ENCODE peak calls at places on chromosome 10, in four cellular contexts. P is K562, S is H1, R is A549. H is an unnamed sample.
A peak's percentile ranks its signal among the peaks of the same experiment; 100 is the strongest.

GRCh38 chr10:96833220-96834001 is 1.3 kb downstream of the LCOR start:
- DNase-seq in P (no peak), R (peak; percentile 36), S (no peak), H (peak; percentile 59)

GRCh38 chr10:103452714-103453230 is 602 bp upstream of the CALHM2 start:
- DNase-seq in P (no peak), S (no peak), R (no peak), H (no peak)

GRCh38 chr10:5999440-6000165 is 22.3 kb upstream of the IL15RA start:
- DNase-seq in R (no peak), P (no peak), S (no peak), H (no peak)

GRCh38 chr10:22932626-22933370 is 4.9 kb downstream of the ARMC3 start:
- DNase-seq in P (no peak), R (no peak), S (no peak), H (no peak)

GRCh38 chr10:117699436-117700075 is 157.0 kb downstream of the EMX2 start:
- DNase-seq in S (no peak), R (no peak), P (no peak), H (no peak)

GRCh38 chr10:6074489-6075301 is 12.5 kb upstream of the IL2RA start:
- DNase-seq in P (no peak), S (no peak), R (no peak), H (no peak)

GRCh38 chr10:112898540-112899395 is 51.3 kb upstream of the TCF7L2 start:
- DNase-seq in S (peak; percentile 92), P (no peak), R (peak; percentile 81), H (peak; percentile 90)

GRCh38 chr10:70357447-70358035 is 24.9 kb downstream of the LRRC20 start:
- DNase-seq in R (no peak), P (no peak), S (no peak), H (no peak)

GRCh38 chr10:131676046-131676445 is 224.8 kb upstream of the PPP2R2D start:
- DNase-seq in S (no peak), R (no peak), P (no peak), H (no peak)

GRCh38 chr10:29982997-29983648 is 76.3 kb downstream of the JCAD start:
- DNase-seq in R (no peak), P (no peak), S (no peak), H (no peak)

GRCh38 chr10:117418121-117418520 is 42.9 kb upstream of the PDZD8 start:
- DNase-seq in R (no peak), S (no peak), P (no peak), H (no peak)

GRCh38 chr10:17771027-17771426 is 19.0 kb downstream of the TMEM236 start:
- DNase-seq in P (no peak), R (no peak), S (no peak), H (no peak)

GRCh38 chr10:17768957-17769356 is 17.0 kb downstream of the TMEM236 start:
- DNase-seq in R (no peak), P (no peak), S (no peak), H (no peak)

GRCh38 chr10:17768506-17768905 is 16.5 kb downstream of the TMEM236 start:
- DNase-seq in S (no peak), R (no peak), P (no peak), H (no peak)

GRCh38 chr10:17764142-17764541 is 12.1 kb downstream of the TMEM236 start:
- DNase-seq in S (no peak), R (no peak), P (no peak), H (no peak)

DNA sequence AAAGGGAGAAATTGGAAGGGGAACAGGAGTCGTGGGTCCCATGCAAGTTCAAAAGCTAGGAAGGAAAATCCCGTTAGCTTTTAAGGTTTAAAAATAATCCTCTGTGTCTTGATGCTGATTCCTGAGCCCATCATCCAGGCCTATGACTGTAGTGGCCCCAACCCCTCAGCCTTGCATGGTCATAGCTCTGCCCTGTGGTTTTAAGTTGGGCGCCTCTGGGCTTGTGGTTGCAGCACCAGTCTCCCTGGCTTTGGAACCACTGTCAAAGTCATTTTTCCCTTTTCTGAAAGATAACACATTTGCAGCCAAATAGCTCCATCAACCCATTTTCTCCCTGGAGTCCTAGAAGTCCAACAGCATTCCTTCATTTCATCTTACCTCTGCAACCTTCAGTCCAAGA is 13.6 kb downstream of the TMEM236 start:
- DNase-seq in S (no peak), P (no peak), R (no peak), H (no peak)
- TF ChIP-seq HDAC2 in S (no peak), P (no peak), R (no peak), H (no peak)

GRCh38 chr10:79982486-79982800 is 33.5 kb upstream of the SFTPD start:
- DNase-seq in P (no peak), R (peak; percentile 6), S (no peak), H (no peak)

GRCh38 chr10:79982861-79983260 is 34.0 kb upstream of the SFTPD start:
- DNase-seq in P (no peak), S (no peak), R (no peak), H (no peak)

GRCh38 chr10:79985481-79986072 is 36.7 kb upstream of the SFTPD start:
- DNase-seq in S (no peak), P (no peak), R (no peak), H (no peak)

GRCh38 chr10:79983286-79983909 is 34.5 kb upstream of the SFTPD start:
- DNase-seq in S (no peak), R (no peak), P (no peak), H (no peak)

GRCh38 chr10:79984851-79985250 is 35.9 kb upstream of the SFTPD start:
- DNase-seq in S (no peak), R (no peak), P (no peak), H (no peak)
- TF ChIP-seq HDAC2 in S (no peak), R (no peak), P (no peak), H (no peak)

DNA sequence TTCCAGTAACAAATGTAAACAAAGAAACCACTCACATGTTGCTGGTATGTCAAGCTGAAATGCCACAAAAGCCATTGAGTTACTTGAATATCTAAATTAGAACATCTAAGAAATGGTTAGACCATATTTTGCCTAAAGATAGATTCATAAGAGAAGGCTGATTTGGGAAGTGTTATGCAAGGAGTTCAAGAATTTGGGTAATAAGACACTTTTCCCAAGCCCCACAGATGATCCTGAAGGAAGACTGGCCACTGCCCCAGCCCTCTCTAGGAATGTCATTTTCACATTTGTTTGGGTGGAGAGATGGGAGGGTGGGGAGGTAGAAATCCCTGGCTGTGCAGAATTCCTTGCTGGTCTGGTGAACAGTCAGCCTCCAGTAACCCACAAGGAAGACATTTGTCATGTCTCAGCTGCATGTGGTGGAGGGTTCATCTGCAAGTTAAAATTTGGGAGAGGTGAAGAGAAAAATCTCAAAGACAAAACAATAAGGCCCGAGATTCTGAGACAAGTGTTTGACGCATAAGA is 427.2 kb upstream of the KLF6 start:
- DNase-seq in P (no peak), R (no peak), S (no peak), H (no peak)
- TF ChIP-seq HDAC2 in P (no peak), R (no peak), S (no peak), H (no peak)

GRCh38 chr10:4803822-4804221 is 22.2 kb upstream of the AKR1E2 start:
- DNase-seq in P (no peak), R (no peak), S (no peak), H (no peak)
- TF ChIP-seq HDAC2 in P (no peak), R (no peak), S (no peak), H (no peak)

GRCh38 chr10:75115137-75115536 is 3.7 kb downstream of the SAMD8 start:
- DNase-seq in S (no peak), P (no peak), R (no peak), H (no peak)

GRCh38 chr10:75110006-75110632 is 1.3 kb upstream of the SAMD8 start:
- DNase-seq in P (no peak), R (no peak), S (no peak), H (no peak)

GRCh38 chr10:75109459-75109778 is 2.0 kb upstream of the SAMD8 start:
- DNase-seq in S (no peak), R (no peak), P (no peak), H (no peak)

GRCh38 chr10:75111367-75111905 is at the start of gene SAMD8:
- DNase-seq in P (peak; percentile 98), S (peak; percentile 91), R (no peak), H (peak; percentile 95)

DNA sequence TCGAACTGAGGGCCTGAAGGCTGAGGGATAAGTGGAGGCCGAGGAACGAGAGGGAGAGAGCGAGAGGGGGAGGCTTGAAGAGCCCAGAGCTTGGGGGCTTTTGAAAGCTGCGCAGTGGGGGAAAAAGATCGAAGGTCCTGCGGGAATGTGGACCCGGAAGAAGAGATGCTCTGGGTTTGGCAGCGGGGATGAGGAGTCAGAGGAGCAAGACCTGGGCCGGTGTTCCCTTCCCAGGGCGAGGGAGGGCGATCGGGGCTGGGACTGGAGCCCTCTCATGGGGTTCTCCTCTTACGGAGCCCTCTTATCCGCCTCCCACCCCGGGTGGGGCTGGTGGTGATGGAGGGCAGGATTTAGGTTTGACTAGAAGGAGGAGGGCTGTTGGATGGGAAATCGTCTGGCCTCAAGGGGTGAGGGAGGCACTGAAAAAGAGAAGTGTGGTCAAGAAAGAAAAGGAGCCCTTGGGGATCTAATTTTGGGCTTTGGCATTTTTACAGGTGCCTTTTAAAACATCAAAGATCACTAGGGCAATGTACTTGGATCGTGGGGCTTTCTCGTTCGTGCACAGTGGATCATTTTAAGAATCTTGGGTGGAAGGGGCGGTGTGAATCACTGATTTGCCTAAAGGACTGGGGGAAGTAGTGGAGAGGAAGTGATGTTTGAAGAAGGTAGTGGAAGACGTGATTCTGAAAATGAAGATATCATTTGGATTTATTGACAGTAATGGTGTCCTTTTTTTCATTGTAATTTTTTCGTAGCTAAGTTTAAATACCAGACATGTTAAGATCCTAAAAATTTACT is 649 bp downstream of the SAMD8 start:
- DNase-seq in R (peak; percentile 72), P (peak; percentile 63), S (no peak), H (peak; percentile 48)
- TF ChIP-seq HDAC2 in R (no peak), P (peak; percentile 85), S (no peak), H (no peak)

DNA sequence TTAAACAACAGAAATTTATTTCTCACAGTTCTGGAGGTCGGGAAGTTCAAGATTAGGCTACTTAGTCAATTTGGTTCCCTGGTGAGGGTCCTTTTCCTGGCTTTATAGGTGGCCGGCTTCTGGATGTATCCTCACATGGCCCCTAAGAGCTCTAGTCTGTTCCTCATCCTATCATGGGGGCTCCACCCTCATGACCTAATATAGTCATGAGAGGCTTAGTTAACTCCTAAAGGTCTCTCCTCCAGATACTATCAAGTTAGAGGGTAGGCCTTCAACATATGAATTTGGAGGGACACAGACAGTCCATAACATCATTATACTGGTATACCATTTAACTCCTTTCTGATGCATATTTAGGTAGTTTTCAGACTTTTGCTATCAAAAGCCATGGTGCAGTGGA is 7.6 kb downstream of the MAPK8 start:
- DNase-seq in S (no peak), R (no peak), P (no peak), H (no peak)
- TF ChIP-seq HDAC2 in S (no peak), R (no peak), P (no peak), H (no peak)

GRCh38 chr10:8449909-8450308 is 395.4 kb downstream of the GATA3 start:
- DNase-seq in S (no peak), P (no peak), R (no peak), H (no peak)

GRCh38 chr10:8454357-8454756 is 399.9 kb downstream of the GATA3 start:
- DNase-seq in P (no peak), R (no peak), S (no peak), H (no peak)

GRCh38 chr10:8456386-8456785 is 401.9 kb downstream of the GATA3 start:
- DNase-seq in S (no peak), R (no peak), P (no peak), H (no peak)

DNA sequence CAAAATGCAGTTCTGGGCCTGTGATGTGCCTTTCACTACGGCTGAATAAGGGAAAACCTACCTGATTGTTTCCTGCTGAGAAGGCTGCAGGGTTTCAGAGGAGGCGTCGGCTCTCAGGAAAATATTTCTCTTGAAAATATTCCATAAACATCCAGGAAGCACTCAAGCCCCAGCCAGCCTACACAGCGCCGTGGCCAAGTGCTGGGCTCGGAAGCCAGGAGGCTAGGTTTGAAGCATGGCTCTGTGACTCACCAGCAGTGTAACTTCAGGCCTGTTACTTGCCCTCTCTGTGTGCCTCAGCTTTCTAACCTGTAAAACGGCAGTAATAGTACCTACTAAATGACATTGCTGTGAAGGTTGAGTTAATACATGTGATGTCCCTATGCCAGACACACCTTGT is 399.1 kb downstream of the GATA3 start:
- DNase-seq in S (no peak), R (no peak), P (no peak), H (no peak)
- TF ChIP-seq HDAC2 in S (no peak), R (no peak), P (no peak), H (no peak)